ENCODE peak calls at places on chromosomes 16 and 17, in ten cellular contexts. One of them, this sample, is unnamed.

GRCh38 chr16:1057252-1057932 is 15.2 kb upstream of the SSTR5 start:
- DNase-seq in right lobe of liver: peak; percentile 59
- DNase-seq in Peyer's patch: no peak
- DNase-seq in uterus: no peak
- DNase-seq in A549: no peak
- DNase-seq in heart left ventricle: no peak
- DNase-seq in K562: peak; percentile 68
- DNase-seq in tibial nerve: no peak
- DNase-seq in H1: peak; percentile 95
- DNase-seq in H54: no peak
- DNase-seq in this sample: peak; percentile 42

GRCh38 chr16:87012954-87013938 is 303.9 kb downstream of the C16orf95 start:
- DNase-seq in right lobe of liver: peak; percentile 40
- DNase-seq in Peyer's patch: no peak
- DNase-seq in uterus: no peak
- DNase-seq in A549: no peak
- DNase-seq in heart left ventricle: peak; percentile 76
- DNase-seq in K562: no peak
- DNase-seq in tibial nerve: no peak
- DNase-seq in H1: no peak
- DNase-seq in H54: no peak
- DNase-seq in this sample: peak; percentile 21

GRCh38 chr16:7745321-7745720 is 412.7 kb downstream of the RBFOX1 start:
- DNase-seq in right lobe of liver: no peak
- DNase-seq in Peyer's patch: no peak
- DNase-seq in uterus: no peak
- DNase-seq in A549: no peak
- DNase-seq in heart left ventricle: no peak
- DNase-seq in K562: no peak
- DNase-seq in tibial nerve: no peak
- DNase-seq in H1: no peak
- DNase-seq in H54: no peak
- DNase-seq in this sample: no peak

GRCh38 chr17:6755731-6756184 is at the start of gene XAF1:
- DNase-seq in right lobe of liver: peak; percentile 51
- DNase-seq in Peyer's patch: peak; percentile 60
- DNase-seq in uterus: peak; percentile 45
- DNase-seq in A549: no peak
- DNase-seq in heart left ventricle: peak; percentile 54
- DNase-seq in K562: no peak
- DNase-seq in tibial nerve: peak; percentile 34
- DNase-seq in H1: no peak
- DNase-seq in H54: no peak
- DNase-seq in this sample: peak; percentile 45

GRCh38 chr16:680967-681745 is 946 bp downstream of the STUB1 start:
- DNase-seq in right lobe of liver: peak; percentile 76
- DNase-seq in Peyer's patch: no peak
- DNase-seq in uterus: no peak
- DNase-seq in A549: peak; percentile 69
- DNase-seq in heart left ventricle: peak; percentile 68
- DNase-seq in K562: no peak
- DNase-seq in tibial nerve: no peak
- DNase-seq in H1: peak; percentile 64
- DNase-seq in H54: no peak
- DNase-seq in this sample: peak; percentile 64

GRCh38 chr17:872843-873242 is 90.7 kb downstream of the MRM3 start:
- DNase-seq in right lobe of liver: no peak
- DNase-seq in Peyer's patch: no peak
- DNase-seq in uterus: no peak
- DNase-seq in A549: no peak
- DNase-seq in heart left ventricle: no peak
- DNase-seq in K562: no peak
- DNase-seq in tibial nerve: no peak
- DNase-seq in H1: no peak
- DNase-seq in H54: no peak
- DNase-seq in this sample: no peak

GRCh38 chr16:53089434-53090270 is 34.9 kb downstream of the CHD9 start:
- DNase-seq in right lobe of liver: peak; percentile 90
- DNase-seq in Peyer's patch: no peak
- DNase-seq in uterus: peak; percentile 50
- DNase-seq in A549: no peak
- DNase-seq in heart left ventricle: no peak
- DNase-seq in K562: no peak
- DNase-seq in tibial nerve: peak; percentile 50
- DNase-seq in H1: no peak
- DNase-seq in H54: no peak
- DNase-seq in this sample: no peak

GRCh38 chr16:53743149-53743566 is 39.2 kb downstream of the FTO start:
- DNase-seq in right lobe of liver: no peak
- DNase-seq in Peyer's patch: no peak
- DNase-seq in uterus: no peak
- DNase-seq in A549: peak; percentile 70
- DNase-seq in heart left ventricle: no peak
- DNase-seq in K562: no peak
- DNase-seq in tibial nerve: no peak
- DNase-seq in H1: no peak
- DNase-seq in H54: no peak
- DNase-seq in this sample: no peak

DNA sequence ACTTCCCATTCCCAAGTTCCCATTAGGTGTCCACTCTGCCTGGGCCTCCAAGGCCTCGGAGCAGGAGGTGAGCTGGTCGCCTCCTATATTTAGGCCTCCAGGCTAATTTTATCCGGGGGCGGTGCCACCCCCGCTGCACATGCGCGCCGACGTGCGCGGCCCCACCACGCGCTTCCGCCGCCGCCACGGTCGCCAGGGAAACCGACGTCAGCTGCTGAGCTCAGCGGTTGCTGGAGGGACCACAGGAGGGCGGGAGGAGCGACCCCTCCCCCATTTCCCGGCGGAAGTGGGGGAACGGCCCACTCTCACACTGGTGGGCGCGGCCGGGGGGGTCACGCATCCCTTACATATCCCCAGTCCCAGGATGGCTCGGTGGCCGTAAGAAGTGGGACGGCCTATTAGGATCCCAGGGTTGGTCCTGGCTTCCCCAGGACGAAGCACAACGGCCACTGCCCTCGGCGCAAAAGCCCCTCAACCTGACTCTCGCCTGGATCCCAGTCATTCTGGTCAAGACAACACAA is 1.0 kb downstream of the PER1 start:
- DNase-seq in right lobe of liver: peak; percentile 86
- DNase-seq in Peyer's patch: peak; percentile 88
- DNase-seq in uterus: peak; percentile 94
- DNase-seq in A549: no peak
- DNase-seq in heart left ventricle: peak; percentile 96
- DNase-seq in K562: peak; percentile 74
- DNase-seq in tibial nerve: peak; percentile 79
- DNase-seq in H1: peak; percentile 81
- DNase-seq in H54: no peak
- DNase-seq in this sample: peak; percentile 93
- TF ChIP-seq POLR2A in right lobe of liver: peak; percentile 56
- TF ChIP-seq POLR2A in Peyer's patch: no peak
- TF ChIP-seq POLR2A in uterus: peak; percentile 78
- TF ChIP-seq POLR2A in A549: no peak
- TF ChIP-seq POLR2A in heart left ventricle: peak; percentile 67
- TF ChIP-seq POLR2A in K562: no peak
- TF ChIP-seq POLR2A in tibial nerve: no peak
- TF ChIP-seq POLR2A in H1: no peak
- TF ChIP-seq POLR2A in H54: peak; percentile 38
- TF ChIP-seq POLR2A in this sample: no peak

GRCh38 chr17:51240275-51240674 is 19.6 kb downstream of the MBTD1 start:
- DNase-seq in right lobe of liver: no peak
- DNase-seq in Peyer's patch: no peak
- DNase-seq in uterus: no peak
- DNase-seq in A549: no peak
- DNase-seq in heart left ventricle: no peak
- DNase-seq in K562: no peak
- DNase-seq in tibial nerve: no peak
- DNase-seq in H1: no peak
- DNase-seq in H54: no peak
- DNase-seq in this sample: no peak

GRCh38 chr17:51251010-51251409 is 8.8 kb downstream of the MBTD1 start:
- DNase-seq in right lobe of liver: no peak
- DNase-seq in Peyer's patch: no peak
- DNase-seq in uterus: no peak
- DNase-seq in A549: no peak
- DNase-seq in heart left ventricle: no peak
- DNase-seq in K562: no peak
- DNase-seq in tibial nerve: no peak
- DNase-seq in H1: no peak
- DNase-seq in H54: no peak
- DNase-seq in this sample: no peak

GRCh38 chr17:51250314-51250840 is 9.5 kb downstream of the MBTD1 start:
- DNase-seq in right lobe of liver: no peak
- DNase-seq in Peyer's patch: no peak
- DNase-seq in uterus: no peak
- DNase-seq in A549: no peak
- DNase-seq in heart left ventricle: no peak
- DNase-seq in K562: no peak
- DNase-seq in tibial nerve: no peak
- DNase-seq in H1: no peak
- DNase-seq in H54: no peak
- DNase-seq in this sample: no peak

GRCh38 chr17:51244041-51244440 is 15.8 kb downstream of the MBTD1 start:
- DNase-seq in right lobe of liver: no peak
- DNase-seq in Peyer's patch: no peak
- DNase-seq in uterus: no peak
- DNase-seq in A549: no peak
- DNase-seq in heart left ventricle: no peak
- DNase-seq in K562: no peak
- DNase-seq in tibial nerve: no peak
- DNase-seq in H1: no peak
- DNase-seq in H54: no peak
- DNase-seq in this sample: no peak

DNA sequence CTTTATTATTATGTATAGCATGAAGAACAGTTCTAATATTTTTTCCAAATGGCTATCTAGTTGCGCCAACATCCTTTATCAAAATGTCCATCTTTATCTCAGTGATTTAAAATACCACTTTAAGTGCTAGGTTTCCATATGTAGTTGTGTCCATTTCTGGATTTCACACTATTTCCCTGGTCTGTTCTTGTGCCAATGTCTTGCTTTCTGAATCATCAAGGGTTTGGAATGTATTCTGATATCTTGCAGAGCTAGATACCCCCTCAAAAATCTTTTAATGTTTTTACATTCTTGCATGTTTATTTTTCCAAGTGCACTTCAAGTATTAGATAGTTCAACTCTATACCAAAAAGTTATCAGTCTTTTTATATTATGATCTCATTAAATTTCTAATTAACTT is 14.3 kb downstream of the MBTD1 start:
- DNase-seq in right lobe of liver: no peak
- DNase-seq in Peyer's patch: no peak
- DNase-seq in uterus: no peak
- DNase-seq in A549: no peak
- DNase-seq in heart left ventricle: no peak
- DNase-seq in K562: no peak
- DNase-seq in tibial nerve: no peak
- DNase-seq in H1: no peak
- DNase-seq in H54: no peak
- DNase-seq in this sample: no peak
- TF ChIP-seq POLR2A in right lobe of liver: no peak
- TF ChIP-seq POLR2A in Peyer's patch: no peak
- TF ChIP-seq POLR2A in uterus: no peak
- TF ChIP-seq POLR2A in A549: no peak
- TF ChIP-seq POLR2A in heart left ventricle: no peak
- TF ChIP-seq POLR2A in K562: no peak
- TF ChIP-seq POLR2A in tibial nerve: no peak
- TF ChIP-seq POLR2A in H1: no peak
- TF ChIP-seq POLR2A in H54: no peak
- TF ChIP-seq POLR2A in this sample: no peak

DNA sequence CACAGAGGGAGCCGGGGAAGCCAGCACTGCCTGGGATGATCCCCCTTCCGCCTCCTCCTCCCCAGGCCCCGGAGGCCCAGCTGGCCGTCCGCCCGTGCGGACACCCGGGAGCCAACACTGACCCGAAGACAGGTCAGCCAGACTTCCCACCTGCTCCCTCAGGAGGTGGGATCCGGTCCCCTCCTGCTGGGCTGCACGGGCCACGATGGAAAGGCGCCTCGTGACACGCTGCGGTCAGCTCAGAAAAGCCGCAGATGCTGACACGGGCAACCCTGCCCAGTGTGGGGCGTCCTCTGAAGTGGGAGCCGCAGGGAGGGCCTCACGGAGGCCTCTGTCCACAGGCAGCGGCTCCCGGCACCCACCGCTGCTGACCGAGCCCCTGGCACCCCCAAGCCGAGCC is 49.3 kb downstream of the CBFA2T3 start:
- DNase-seq in right lobe of liver: no peak
- DNase-seq in Peyer's patch: no peak
- DNase-seq in uterus: no peak
- DNase-seq in A549: no peak
- DNase-seq in heart left ventricle: no peak
- DNase-seq in K562: no peak
- DNase-seq in tibial nerve: no peak
- DNase-seq in H1: no peak
- DNase-seq in H54: no peak
- DNase-seq in this sample: no peak
- TF ChIP-seq POLR2A in right lobe of liver: no peak
- TF ChIP-seq POLR2A in Peyer's patch: no peak
- TF ChIP-seq POLR2A in uterus: no peak
- TF ChIP-seq POLR2A in A549: no peak
- TF ChIP-seq POLR2A in heart left ventricle: no peak
- TF ChIP-seq POLR2A in K562: no peak
- TF ChIP-seq POLR2A in tibial nerve: no peak
- TF ChIP-seq POLR2A in H1: no peak
- TF ChIP-seq POLR2A in H54: no peak
- TF ChIP-seq POLR2A in this sample: no peak

GRCh38 chr16:28924399-28924761 is 658 bp downstream of the RABEP2 start:
- DNase-seq in right lobe of liver: no peak
- DNase-seq in Peyer's patch: no peak
- DNase-seq in uterus: no peak
- DNase-seq in A549: no peak
- DNase-seq in heart left ventricle: no peak
- DNase-seq in K562: no peak
- DNase-seq in tibial nerve: no peak
- DNase-seq in H1: no peak
- DNase-seq in H54: no peak
- DNase-seq in this sample: no peak

GRCh38 chr16:28924762-28925385 is at the start of gene RABEP2:
- DNase-seq in right lobe of liver: peak; percentile 93
- DNase-seq in Peyer's patch: peak; percentile 99
- DNase-seq in uterus: peak; percentile 96
- DNase-seq in A549: peak; percentile 89
- DNase-seq in heart left ventricle: peak; percentile 93
- DNase-seq in K562: peak; percentile 99
- DNase-seq in tibial nerve: peak; percentile 84
- DNase-seq in H1: peak; percentile 100
- DNase-seq in H54: peak; percentile 97
- DNase-seq in this sample: peak; percentile 95

GRCh38 chr16:28923231-28923587 is 1.8 kb downstream of the RABEP2 start:
- DNase-seq in right lobe of liver: no peak
- DNase-seq in Peyer's patch: no peak
- DNase-seq in uterus: no peak
- DNase-seq in A549: no peak
- DNase-seq in heart left ventricle: no peak
- DNase-seq in K562: no peak
- DNase-seq in tibial nerve: no peak
- DNase-seq in H1: no peak
- DNase-seq in H54: no peak
- DNase-seq in this sample: no peak

GRCh38 chr16:28925386-28926228 is 569 bp upstream of the RABEP2 start:
- DNase-seq in right lobe of liver: no peak
- DNase-seq in Peyer's patch: peak; percentile 71
- DNase-seq in uterus: peak; percentile 77
- DNase-seq in A549: peak; percentile 84
- DNase-seq in heart left ventricle: peak; percentile 90
- DNase-seq in K562: peak; percentile 85
- DNase-seq in tibial nerve: peak; percentile 48
- DNase-seq in H1: no peak
- DNase-seq in H54: peak; percentile 70
- DNase-seq in this sample: peak; percentile 80

DNA sequence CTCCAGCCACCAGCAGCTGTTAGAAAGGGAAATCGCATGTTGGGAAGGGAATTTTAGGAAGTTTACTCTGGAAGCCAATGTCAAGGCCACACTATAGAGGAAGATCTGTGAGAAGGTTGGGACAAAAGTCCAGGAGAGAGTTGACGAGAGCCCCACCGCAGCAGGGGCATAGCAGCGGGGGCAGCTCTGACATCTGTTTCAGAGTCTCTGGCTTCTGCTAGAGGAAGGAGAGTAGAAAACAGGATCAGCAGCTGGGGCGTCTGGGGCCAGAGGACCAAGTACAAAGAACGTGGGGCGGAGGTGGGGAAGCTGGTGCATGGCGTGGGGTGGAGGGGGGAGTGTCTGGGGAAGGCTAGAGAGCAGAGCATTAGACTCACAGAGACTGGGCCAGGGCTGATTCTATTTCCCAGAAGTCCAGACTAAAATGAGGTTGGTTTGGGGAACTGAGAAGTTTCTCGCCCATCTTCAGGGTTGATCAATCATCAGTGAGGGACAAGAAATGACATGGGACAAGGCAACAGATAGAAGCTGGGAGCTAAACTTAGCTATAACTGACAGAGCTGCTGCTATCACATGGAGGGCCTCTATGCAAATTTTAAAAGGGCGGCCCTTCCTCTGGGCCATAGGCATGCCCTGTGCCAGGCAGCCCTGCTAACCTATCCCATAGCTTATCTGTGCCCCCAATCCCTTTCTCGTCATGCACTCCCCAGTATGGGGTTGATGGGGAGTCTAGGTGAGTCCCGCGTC is 1.2 kb downstream of the RABEP2 start:
- DNase-seq in right lobe of liver: no peak
- DNase-seq in Peyer's patch: peak; percentile 79
- DNase-seq in uterus: no peak
- DNase-seq in A549: no peak
- DNase-seq in heart left ventricle: no peak
- DNase-seq in K562: peak; percentile 10
- DNase-seq in tibial nerve: no peak
- DNase-seq in H1: no peak
- DNase-seq in H54: no peak
- DNase-seq in this sample: peak; percentile 30
- TF ChIP-seq POLR2A in right lobe of liver: no peak
- TF ChIP-seq POLR2A in Peyer's patch: peak; percentile 25
- TF ChIP-seq POLR2A in uterus: no peak
- TF ChIP-seq POLR2A in A549: no peak
- TF ChIP-seq POLR2A in heart left ventricle: no peak
- TF ChIP-seq POLR2A in K562: no peak
- TF ChIP-seq POLR2A in tibial nerve: no peak
- TF ChIP-seq POLR2A in H1: no peak
- TF ChIP-seq POLR2A in H54: no peak
- TF ChIP-seq POLR2A in this sample: no peak

This sample was measured in testis.